ENCODE peak calls at places on chromosomes 7 and 10, in eight cellular contexts. G, N, C, R, H, Y, I and B are unnamed samples.

GRCh38 chr10:103793920-103794883 is 61.2 kb downstream of the SH3PXD2A start:
- DNase-seq in I (no peak), G (no peak), R (peak), Y (no peak), H (no peak), C (no peak), N (no peak), B (no peak)

GRCh38 chr10:124484016-124484415 is 22.4 kb downstream of the LHPP start:
- DNase-seq in N (no peak), I (no peak), R (no peak), H (no peak), G (no peak), Y (no peak), C (no peak), B (no peak)

GRCh38 chr7:102834999-102835398 is 77.8 kb upstream of the LRRC17 start:
- DNase-seq in N (peak), Y (no peak), R (no peak), H (peak), I (no peak), C (no peak), G (no peak), B (no peak)

GRCh38 chr7:46034056-46034768 is 113.1 kb upstream of the IGFBP3 start:
- DNase-seq in N (no peak), H (peak), R (no peak), I (no peak), G (no peak), C (no peak), Y (no peak), B (no peak)

GRCh38 chr10:48480397-48481374 is 124.2 kb downstream of the ARHGAP22 start:
- DNase-seq in C (no peak), H (no peak), Y (no peak), G (no peak), R (no peak), I (no peak), N (no peak), B (no peak)

GRCh38 chr7:47719675-47720074 is 137.8 kb upstream of the TNS3 start:
- DNase-seq in C (no peak), N (no peak), R (no peak), G (no peak), H (no peak), I (no peak), Y (no peak), B (no peak)

GRCh38 chr10:123462760-123463159 is 203.4 kb upstream of the GPR26 start:
- DNase-seq in R (no peak), H (no peak), I (no peak), Y (no peak), C (no peak), G (no peak), N (no peak), B (no peak)

GRCh38 chr10:43644252-43644651 is 4.4 kb downstream of the ZNF32 start:
- DNase-seq in I (no peak), G (no peak), R (no peak), H (no peak), Y (no peak), C (no peak), N (peak), B (no peak)

GRCh38 chr7:27611043-27611442 is 51.6 kb downstream of the HIBADH start:
- DNase-seq in Y (no peak), I (peak), G (peak), H (no peak), N (peak), C (no peak), R (peak), B (no peak)

GRCh38 chr10:91043173-91043910 is 122.5 kb upstream of the ANKRD1 start:
- DNase-seq in G (no peak), C (no peak), H (no peak), Y (no peak), N (peak), I (peak), R (no peak), B (no peak)

GRCh38 chr7:9657257-9657656 is 1223.8 kb downstream of the NXPH1 start:
- DNase-seq in I (no peak), C (no peak), H (no peak), Y (no peak), G (no peak), N (peak), R (no peak), B (no peak)

GRCh38 chr7:46814516-46815250 is 767.2 kb downstream of the TNS3 start:
- DNase-seq in Y (no peak), N (no peak), C (no peak), H (no peak), G (no peak), I (no peak), R (no peak), B (no peak)

GRCh38 chr7:148882668-148883232 is 1.3 kb downstream of the EZH2 start:
- DNase-seq in H (no peak), N (peak), Y (no peak), C (no peak), R (no peak), I (no peak), G (no peak), B (no peak)

GRCh38 chr10:71040890-71041590 is 152.7 kb upstream of the PCBD1 start:
- DNase-seq in N (no peak), R (no peak), H (no peak), Y (no peak), G (no peak), C (no peak), I (peak), B (no peak)

GRCh38 chr10:34689053-34689452 is 126.0 kb downstream of the PARD3 start:
- DNase-seq in Y (no peak), N (no peak), C (no peak), I (no peak), H (no peak), G (peak), R (no peak), B (no peak)

GRCh38 chr10:101831169-101831811 is 12.3 kb downstream of the KCNIP2 start:
- DNase-seq in R (no peak), C (no peak), H (no peak), Y (no peak), G (no peak), I (no peak), N (no peak), B (no peak)